ENCODE peak calls at places on chromosomes 12 and 14, in four cellular contexts. G, E, I and C are unnamed samples.

GRCh38 chr12:32454075-32454474 is 54.7 kb downstream of the FGD4 start:
- DNase-seq in E (no peak), I (no peak), G (peak; percentile 90), C (no peak)

GRCh38 chr12:113658030-113658655 is 186.5 kb upstream of the LHX5 start:
- DNase-seq in I (no peak), G (no peak), E (no peak), C (no peak)

GRCh38 chr12:12770262-12770661 is 15.2 kb upstream of the APOLD1 start:
- DNase-seq in I (no peak), G (no peak), E (no peak), C (no peak)

GRCh38 chr12:70736775-70737174 is 99.5 kb upstream of the PTPRB start:
- DNase-seq in I (no peak), G (no peak), E (no peak), C (no peak)

GRCh38 chr12:104049278-104050257 is at the start of gene GLT8D2:
- DNase-seq in I (peak; percentile 86), G (peak; percentile 81), E (no peak), C (no peak)

GRCh38 chr12:76247026-76247688 is 101.1 kb downstream of the BBS10 start:
- DNase-seq in E (no peak), I (no peak), G (no peak), C (no peak)

GRCh38 chr14:22466520-22466919 is 122.5 kb downstream of the DAD1 start:
- DNase-seq in G (no peak), E (peak; percentile 59), I (no peak), C (no peak)

GRCh38 chr14:55103005-55103640 is 25.9 kb upstream of the LGALS3 start:
- DNase-seq in E (no peak), G (peak; percentile 84), I (peak; percentile 89), C (peak; percentile 61)

GRCh38 chr14:63342381-63342780 is 23.6 kb upstream of the GPHB5 start:
- DNase-seq in I (no peak), E (no peak), G (no peak), C (no peak)

GRCh38 chr12:79451988-79452387 is 238.8 kb downstream of the PAWR start:
- DNase-seq in I (no peak), G (no peak), E (no peak), C (no peak)

GRCh38 chr14:38866461-38866860 is 236.6 kb downstream of the SEC23A start:
- DNase-seq in I (no peak), G (no peak), E (no peak), C (no peak)

GRCh38 chr14:38873923-38874612 is 229.0 kb downstream of the SEC23A start:
- DNase-seq in I (no peak), E (no peak), G (no peak), C (peak; percentile 9)

GRCh38 chr14:38870437-38870836 is 232.6 kb downstream of the SEC23A start:
- DNase-seq in I (no peak), E (no peak), G (no peak), C (no peak)

GRCh38 chr14:38867561-38868150 is 235.4 kb downstream of the SEC23A start:
- DNase-seq in E (peak; percentile 67), I (peak; percentile 78), G (peak; percentile 90), C (peak; percentile 56)

DNA sequence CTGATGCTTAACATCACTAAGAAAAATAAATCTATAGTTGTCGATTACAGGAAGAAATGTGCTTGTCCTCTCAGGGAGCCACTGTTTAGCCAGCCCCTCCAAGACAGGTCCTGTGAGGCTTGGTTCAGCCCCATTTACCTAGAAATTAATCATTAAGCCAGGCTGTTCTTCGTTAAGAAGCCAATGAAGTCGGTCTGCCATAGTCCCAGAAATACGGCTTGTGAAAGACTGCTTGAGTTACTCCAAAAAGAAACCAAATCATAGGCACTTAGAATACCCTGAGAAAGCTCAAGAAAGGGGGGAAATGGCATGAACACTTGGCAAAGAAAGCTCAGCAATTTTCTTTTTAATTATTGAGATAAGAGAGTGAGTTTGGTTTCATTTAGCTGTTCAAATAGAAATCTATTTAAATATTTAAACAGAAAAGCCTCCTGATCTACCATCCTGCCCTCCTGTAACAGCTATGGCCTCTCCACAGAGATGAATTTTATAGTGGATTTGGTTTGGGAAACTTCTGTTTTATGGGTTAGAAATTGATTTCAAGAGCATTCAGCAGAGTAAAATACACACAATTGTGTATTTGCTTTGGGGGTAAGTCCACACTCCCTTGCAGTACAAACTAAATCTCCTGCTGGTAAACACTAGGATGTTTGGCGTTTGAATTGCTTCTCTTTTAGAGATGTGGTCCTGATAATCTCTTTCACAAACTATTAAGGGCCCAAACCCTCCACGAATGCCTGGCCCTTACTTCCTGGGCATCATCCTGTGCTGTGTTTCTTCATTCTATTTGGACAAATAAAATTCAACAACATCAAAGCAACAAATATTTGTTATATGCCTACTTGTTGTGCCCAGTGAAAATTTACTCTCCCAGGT is 234.4 kb downstream of the SEC23A start:
- DNase-seq in G (no peak), E (no peak), I (no peak), C (no peak)
- H2AFZ ChIP-seq in G (peak overlapping the region; percentile 52), E (no peak overlapping the region), I (no peak overlapping the region), C (no peak overlapping the region)

DNA sequence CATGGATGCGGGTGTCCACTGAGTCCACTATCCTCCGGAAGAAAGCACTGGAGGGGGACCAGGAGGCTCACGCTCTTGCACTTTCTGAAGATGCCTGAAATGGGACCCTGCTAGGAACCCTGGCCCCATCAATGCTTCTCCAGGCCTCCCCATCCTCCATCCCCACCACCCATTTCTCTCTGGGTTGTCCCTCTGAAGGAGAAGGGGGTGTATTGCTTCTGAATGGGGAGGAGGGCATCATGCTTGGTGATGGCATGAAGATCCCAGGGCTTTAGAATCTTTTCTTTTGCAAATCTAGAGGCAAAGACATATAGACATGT is 681 bp upstream of the JPH4 start:
- DNase-seq in G (no peak), I (no peak), E (no peak), C (no peak)
- H2AFZ ChIP-seq in G (no peak overlapping the region), I (no peak overlapping the region), E (peak overlapping the region; percentile 26), C (no peak overlapping the region)

GRCh38 chr12:40058721-40059190 is 47.1 kb downstream of the SLC2A13 start:
- DNase-seq in I (no peak), G (no peak), E (no peak), C (no peak)

GRCh38 chr12:40056357-40056756 is 49.5 kb downstream of the SLC2A13 start:
- DNase-seq in I (no peak), G (no peak), E (no peak), C (no peak)

GRCh38 chr12:40054554-40055226 is 51.2 kb downstream of the SLC2A13 start:
- DNase-seq in E (no peak), G (no peak), I (no peak), C (no peak)

GRCh38 chr12:40055227-40055579 is 50.7 kb downstream of the SLC2A13 start:
- DNase-seq in G (no peak), I (no peak), E (no peak), C (no peak)

GRCh38 chr12:40055776-40056175 is 50.1 kb downstream of the SLC2A13 start:
- DNase-seq in G (no peak), E (no peak), I (no peak), C (no peak)
- H2AFZ ChIP-seq in G (no peak overlapping the region), E (no peak overlapping the region), I (no peak overlapping the region), C (no peak overlapping the region)

GRCh38 chr12:114826233-114826632 is 142.3 kb upstream of the TBX3 start:
- DNase-seq in G (no peak), E (no peak), I (no peak), C (no peak)

GRCh38 chr12:114821571-114821970 is 137.6 kb upstream of the TBX3 start:
- DNase-seq in I (no peak), E (no peak), G (no peak), C (no peak)

GRCh38 chr12:114820773-114821172 is 136.8 kb upstream of the TBX3 start:
- DNase-seq in E (no peak), I (no peak), G (no peak), C (no peak)

GRCh38 chr12:114827460-114827859 is 143.5 kb upstream of the TBX3 start:
- DNase-seq in I (no peak), G (no peak), E (no peak), C (no peak)

GRCh38 chr12:114823701-114824100 is 139.7 kb upstream of the TBX3 start:
- DNase-seq in E (no peak), G (no peak), I (no peak), C (no peak)
- H2AFZ ChIP-seq in E (no peak overlapping the region), G (no peak overlapping the region), I (no peak overlapping the region), C (no peak overlapping the region)

GRCh38 chr14:80519002-80519401 is 307.7 kb upstream of the DIO2 start:
- DNase-seq in I (no peak), G (no peak), E (no peak), C (no peak)

GRCh38 chr14:80518173-80518572 is 306.9 kb upstream of the DIO2 start:
- DNase-seq in I (no peak), G (no peak), E (no peak), C (no peak)

GRCh38 chr14:80522936-80523335 is 311.6 kb upstream of the DIO2 start:
- DNase-seq in G (no peak), I (no peak), E (no peak), C (no peak)

GRCh38 chr14:80521456-80521855 is 310.2 kb upstream of the DIO2 start:
- DNase-seq in E (no peak), I (no peak), G (no peak), C (no peak)

DNA sequence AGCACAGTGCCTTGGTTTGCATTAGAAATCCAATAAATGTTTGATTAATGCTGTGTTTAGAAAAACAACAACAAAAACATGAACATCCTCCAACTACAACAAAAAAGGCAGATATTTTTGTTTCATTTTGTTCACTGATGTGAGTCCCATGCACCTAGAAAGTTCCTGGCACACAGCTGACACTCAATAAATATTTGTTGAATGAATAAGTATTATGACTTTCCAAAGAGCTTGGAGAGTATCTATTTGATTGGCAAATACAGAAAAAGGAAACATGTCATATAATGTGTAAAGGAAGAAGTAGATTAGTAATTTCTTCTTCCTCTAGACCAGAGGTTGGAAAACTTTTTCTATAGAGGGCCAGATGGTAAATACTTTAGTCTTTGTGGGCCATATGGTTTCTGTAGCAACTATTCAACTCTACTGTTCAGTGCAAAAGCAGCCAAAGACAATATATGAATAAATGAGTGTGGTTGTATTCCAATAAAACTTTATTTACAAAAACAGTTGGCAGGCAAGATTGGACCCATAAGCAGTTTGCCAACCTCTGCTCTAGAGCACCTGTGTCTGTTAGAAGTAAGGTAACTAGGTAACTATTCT is 312.3 kb upstream of the DIO2 start:
- DNase-seq in I (no peak), E (no peak), G (no peak), C (no peak)
- H2AFZ ChIP-seq in I (no peak overlapping the region), E (no peak overlapping the region), G (no peak overlapping the region), C (no peak overlapping the region)